ENCODE peak calls at places on chromosomes 3 and 15, in five cellular contexts. One of them, this sample, is unnamed. For H3K4me1, the result is how much of the 10 kb centered on the place peaks cover.

GRCh38 chr3:162213196-162213595 is 716.6 kb downstream of the OTOL1 start:
- DNase-seq in GM12878: no peak
- DNase-seq in SK-N-SH: no peak
- DNase-seq in HepG2: no peak
- DNase-seq in K562: no peak
- DNase-seq in this sample: no peak

GRCh38 chr15:92391640-92392039 is 2.0 kb upstream of the ST8SIA2 start:
- DNase-seq in K562: no peak
- DNase-seq in GM12878: no peak
- DNase-seq in SK-N-SH: no peak
- DNase-seq in HepG2: peak
- DNase-seq in this sample: peak

GRCh38 chr3:133447751-133448477 is 48.1 kb downstream of the BFSP2 start:
- DNase-seq in HepG2: no peak
- DNase-seq in K562: no peak
- DNase-seq in SK-N-SH: no peak
- DNase-seq in GM12878: no peak
- DNase-seq in this sample: no peak

GRCh38 chr3:59290358-59290757 is 240.5 kb upstream of the CFAP20DC start:
- DNase-seq in HepG2: no peak
- DNase-seq in K562: no peak
- DNase-seq in GM12878: no peak
- DNase-seq in SK-N-SH: no peak
- DNase-seq in this sample: no peak

GRCh38 chr3:42497009-42497731 is 5.3 kb upstream of the VIPR1 start:
- DNase-seq in HepG2: peak
- DNase-seq in K562: no peak
- DNase-seq in GM12878: no peak
- DNase-seq in SK-N-SH: no peak
- DNase-seq in this sample: peak

GRCh38 chr15:80803580-80804525 is 24.7 kb downstream of the CEMIP start:
- DNase-seq in K562: no peak
- DNase-seq in SK-N-SH: no peak
- DNase-seq in HepG2: no peak
- DNase-seq in GM12878: no peak
- DNase-seq in this sample: no peak

GRCh38 chr3:16477501-16477900 is 36.0 kb downstream of the RFTN1 start:
- DNase-seq in K562: no peak
- DNase-seq in HepG2: no peak
- DNase-seq in GM12878: no peak
- DNase-seq in SK-N-SH: no peak
- DNase-seq in this sample: peak

GRCh38 chr3:52842424-52842823 is 7.6 kb upstream of the MUSTN1 start:
- DNase-seq in K562: no peak
- DNase-seq in GM12878: no peak
- DNase-seq in HepG2: no peak
- DNase-seq in SK-N-SH: no peak
- DNase-seq in this sample: no peak

GRCh38 chr3:125462722-125463299 is 57.2 kb downstream of the SNX4 start:
- DNase-seq in HepG2: no peak
- DNase-seq in SK-N-SH: no peak
- DNase-seq in K562: no peak
- DNase-seq in GM12878: no peak
- DNase-seq in this sample: no peak

GRCh38 chr3:194364652-194365434 is 4.7 kb downstream of the LRRC15 start:
- DNase-seq in K562: no peak
- DNase-seq in GM12878: no peak
- DNase-seq in HepG2: no peak
- DNase-seq in SK-N-SH: peak
- DNase-seq in this sample: peak

GRCh38 chr3:10437995-10438901 is 67.1 kb downstream of the ATP2B2 start:
- DNase-seq in HepG2: no peak
- DNase-seq in GM12878: no peak
- DNase-seq in K562: peak
- DNase-seq in SK-N-SH: no peak
- DNase-seq in this sample: peak

GRCh38 chr15:58146734-58147133 is 8.6 kb downstream of the AQP9 start:
- DNase-seq in K562: no peak
- DNase-seq in SK-N-SH: no peak
- DNase-seq in HepG2: no peak
- DNase-seq in GM12878: no peak
- DNase-seq in this sample: no peak
- TF ChIP-seq MXI1 in K562: no peak
- TF ChIP-seq MXI1 in SK-N-SH: no peak
- TF ChIP-seq MXI1 in HepG2: no peak
- TF ChIP-seq MXI1 in GM12878: no peak
- TF ChIP-seq MXI1 in this sample: no peak

DNA sequence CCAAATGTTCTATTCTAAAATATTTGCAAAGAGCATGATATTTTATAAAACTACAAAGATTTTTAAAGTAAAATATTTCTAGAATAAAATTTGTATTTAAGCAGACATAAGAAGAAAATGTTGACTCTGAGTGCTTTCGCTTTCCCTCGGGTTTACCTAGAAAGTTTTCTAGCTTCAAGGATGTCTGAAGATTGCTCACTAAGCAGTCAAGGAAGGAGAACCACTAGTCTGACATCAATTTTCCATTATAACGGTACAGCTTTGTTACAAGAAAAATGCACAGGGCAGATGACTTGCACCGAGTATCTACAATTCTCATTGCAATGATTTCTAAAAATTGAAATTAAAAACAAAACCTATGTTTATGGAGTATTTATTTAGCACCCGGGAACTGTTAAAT is 14.2 kb downstream of the GPR15 start:
- DNase-seq in K562: no peak
- DNase-seq in HepG2: no peak
- DNase-seq in GM12878: no peak
- DNase-seq in SK-N-SH: no peak
- DNase-seq in this sample: no peak
- H3K4me1 ChIP-seq in K562: under half
- H3K4me1 ChIP-seq in HepG2: under half
- H3K4me1 ChIP-seq in GM12878: under half
- H3K4me1 ChIP-seq in SK-N-SH: under half
- H3K4me1 ChIP-seq in this sample: under half

GRCh38 chr3:79973917-79974595 is 206.3 kb upstream of the ROBO1 start:
- DNase-seq in K562: no peak
- DNase-seq in SK-N-SH: no peak
- DNase-seq in GM12878: no peak
- DNase-seq in HepG2: no peak
- DNase-seq in this sample: no peak
- TF ChIP-seq MXI1 in K562: no peak
- TF ChIP-seq MXI1 in SK-N-SH: no peak
- TF ChIP-seq MXI1 in GM12878: no peak
- TF ChIP-seq MXI1 in HepG2: no peak
- TF ChIP-seq MXI1 in this sample: no peak

GRCh38 chr15:25787381-25787780 is 75.7 kb downstream of the ATP10A start:
- DNase-seq in HepG2: no peak
- DNase-seq in GM12878: no peak
- DNase-seq in K562: no peak
- DNase-seq in SK-N-SH: no peak
- DNase-seq in this sample: peak
- H3K4me1 ChIP-seq in HepG2: under half
- H3K4me1 ChIP-seq in GM12878: under half
- H3K4me1 ChIP-seq in K562: under half
- H3K4me1 ChIP-seq in SK-N-SH: under half
- H3K4me1 ChIP-seq in this sample: under half

GRCh38 chr15:90037510-90037860 is 36.4 kb downstream of the ZNF710 start:
- DNase-seq in K562: no peak
- DNase-seq in HepG2: peak
- DNase-seq in GM12878: no peak
- DNase-seq in SK-N-SH: no peak
- DNase-seq in this sample: peak

GRCh38 chr15:90039996-90040395 is 38.9 kb downstream of the ZNF710 start:
- DNase-seq in HepG2: no peak
- DNase-seq in SK-N-SH: peak
- DNase-seq in GM12878: no peak
- DNase-seq in K562: no peak
- DNase-seq in this sample: no peak

GRCh38 chr15:90037961-90038633 is 37.0 kb downstream of the ZNF710 start:
- DNase-seq in SK-N-SH: no peak
- DNase-seq in K562: no peak
- DNase-seq in GM12878: peak
- DNase-seq in HepG2: peak
- DNase-seq in this sample: peak

GRCh38 chr15:90036806-90037509 is 35.8 kb downstream of the ZNF710 start:
- DNase-seq in K562: no peak
- DNase-seq in HepG2: no peak
- DNase-seq in SK-N-SH: no peak
- DNase-seq in GM12878: no peak
- DNase-seq in this sample: no peak

GRCh38 chr15:90038639-90039095 is 37.5 kb downstream of the ZNF710 start:
- DNase-seq in K562: no peak
- DNase-seq in SK-N-SH: no peak
- DNase-seq in GM12878: no peak
- DNase-seq in HepG2: peak
- DNase-seq in this sample: no peak
- TF ChIP-seq MXI1 in K562: no peak
- TF ChIP-seq MXI1 in SK-N-SH: no peak
- TF ChIP-seq MXI1 in GM12878: no peak
- TF ChIP-seq MXI1 in HepG2: no peak
- TF ChIP-seq MXI1 in this sample: no peak

GRCh38 chr15:75669191-75669878 is 21.6 kb downstream of the SNX33 start:
- DNase-seq in K562: no peak
- DNase-seq in HepG2: no peak
- DNase-seq in GM12878: no peak
- DNase-seq in SK-N-SH: no peak
- DNase-seq in this sample: peak
- H3K4me1 ChIP-seq in K562: under half
- H3K4me1 ChIP-seq in HepG2: half or more
- H3K4me1 ChIP-seq in GM12878: under half
- H3K4me1 ChIP-seq in SK-N-SH: under half
- H3K4me1 ChIP-seq in this sample: under half

GRCh38 chr3:66383998-66384745 is 116.7 kb downstream of the LRIG1 start:
- DNase-seq in GM12878: no peak
- DNase-seq in K562: no peak
- DNase-seq in HepG2: no peak
- DNase-seq in SK-N-SH: no peak
- DNase-seq in this sample: no peak
- TF ChIP-seq MXI1 in GM12878: no peak
- TF ChIP-seq MXI1 in K562: no peak
- TF ChIP-seq MXI1 in HepG2: no peak
- TF ChIP-seq MXI1 in SK-N-SH: no peak
- TF ChIP-seq MXI1 in this sample: no peak

DNA sequence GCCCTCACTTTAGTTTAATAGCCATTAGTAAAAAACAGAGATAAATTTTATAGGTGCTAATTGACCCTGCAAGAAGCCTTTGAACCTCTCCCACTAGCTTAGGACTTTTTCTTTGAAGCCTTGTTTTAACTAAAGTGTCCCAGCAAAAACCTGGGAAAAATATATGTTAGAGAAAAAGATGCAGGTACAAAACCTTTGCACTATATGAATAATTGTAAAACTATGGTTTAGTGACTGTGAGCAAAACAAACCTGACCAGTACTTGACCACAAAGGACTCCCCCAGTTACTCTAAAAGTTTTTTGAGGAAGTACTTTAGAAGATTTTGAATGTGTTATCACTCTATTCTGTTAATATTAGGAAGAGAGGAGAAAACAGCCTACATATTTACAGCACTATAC is 123.3 kb upstream of the TP63 start:
- DNase-seq in GM12878: no peak
- DNase-seq in SK-N-SH: no peak
- DNase-seq in HepG2: no peak
- DNase-seq in K562: no peak
- DNase-seq in this sample: no peak
- H3K4me1 ChIP-seq in GM12878: under half
- H3K4me1 ChIP-seq in SK-N-SH: under half
- H3K4me1 ChIP-seq in HepG2: under half
- H3K4me1 ChIP-seq in K562: under half
- H3K4me1 ChIP-seq in this sample: under half

GRCh38 chr3:124250053-124250452 is 258.1 kb upstream of the ROPN1 start:
- DNase-seq in HepG2: no peak
- DNase-seq in GM12878: no peak
- DNase-seq in K562: no peak
- DNase-seq in SK-N-SH: no peak
- DNase-seq in this sample: no peak
- TF ChIP-seq MXI1 in HepG2: no peak
- TF ChIP-seq MXI1 in GM12878: no peak
- TF ChIP-seq MXI1 in K562: no peak
- TF ChIP-seq MXI1 in SK-N-SH: no peak
- TF ChIP-seq MXI1 in this sample: no peak

GRCh38 chr15:98855067-98855814 is 152.4 kb downstream of the PGPEP1L start:
- DNase-seq in HepG2: no peak
- DNase-seq in GM12878: no peak
- DNase-seq in K562: no peak
- DNase-seq in SK-N-SH: no peak
- DNase-seq in this sample: no peak

GRCh38 chr15:98853161-98853560 is 154.4 kb downstream of the PGPEP1L start:
- DNase-seq in GM12878: peak
- DNase-seq in HepG2: peak
- DNase-seq in K562: peak
- DNase-seq in SK-N-SH: peak
- DNase-seq in this sample: peak

GRCh38 chr15:98853593-98854420 is 153.8 kb downstream of the PGPEP1L start:
- DNase-seq in HepG2: no peak
- DNase-seq in SK-N-SH: no peak
- DNase-seq in K562: no peak
- DNase-seq in GM12878: no peak
- DNase-seq in this sample: no peak

GRCh38 chr15:98854496-98854895 is 153.1 kb downstream of the PGPEP1L start:
- DNase-seq in GM12878: no peak
- DNase-seq in SK-N-SH: no peak
- DNase-seq in K562: no peak
- DNase-seq in HepG2: no peak
- DNase-seq in this sample: no peak

DNA sequence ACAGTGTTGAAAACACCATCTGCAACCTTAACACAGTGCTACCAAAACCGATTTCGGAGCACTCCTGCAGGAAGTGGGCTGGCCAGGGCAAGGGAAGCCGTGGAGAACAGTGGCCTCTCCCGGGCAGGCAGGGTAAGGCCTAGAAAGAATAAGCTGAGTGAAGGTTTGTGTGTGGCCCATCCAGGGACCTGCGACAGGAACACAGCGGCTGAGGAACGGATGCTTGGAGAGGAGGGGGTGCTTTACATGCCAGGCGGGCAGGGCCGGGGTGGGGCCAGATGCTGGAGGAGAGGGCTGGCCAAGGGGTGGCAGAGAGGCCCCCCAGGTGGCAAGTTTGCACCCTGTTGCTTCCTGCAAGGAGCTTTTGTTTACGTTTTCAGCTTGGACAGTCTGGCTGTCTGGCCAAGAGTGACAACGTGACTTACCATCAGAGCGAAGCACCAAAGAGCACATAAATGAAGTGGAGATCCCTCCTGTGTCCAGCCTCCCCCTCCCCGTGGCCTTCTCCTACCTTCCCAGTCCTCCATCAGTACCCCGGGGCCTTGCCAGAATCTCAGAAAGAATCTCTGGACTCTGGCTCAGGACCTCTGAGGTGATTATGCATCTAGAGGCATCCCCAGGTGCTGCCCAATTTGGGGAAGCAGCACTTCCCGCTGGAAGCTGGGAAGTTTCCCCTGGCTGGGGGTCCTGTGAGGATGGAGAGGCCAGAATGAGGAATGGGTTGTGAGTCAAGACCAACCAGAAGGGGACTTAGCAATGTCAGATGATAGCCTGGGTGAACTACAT is 156.4 kb downstream of the PGPEP1L start:
- DNase-seq in GM12878: no peak
- DNase-seq in HepG2: peak
- DNase-seq in K562: peak
- DNase-seq in SK-N-SH: peak
- DNase-seq in this sample: peak
- H3K4me1 ChIP-seq in GM12878: under half
- H3K4me1 ChIP-seq in HepG2: under half
- H3K4me1 ChIP-seq in K562: under half
- H3K4me1 ChIP-seq in SK-N-SH: under half
- H3K4me1 ChIP-seq in this sample: under half

This sample was measured in IMR-90.